ENCODE peak calls at places on chromosomes 4 and X, in five cellular contexts. One of them, this sample, is unnamed.

GRCh38 chrX:134933911-134934310 is 56.9 kb upstream of the SMIM10 start:
- DNase-seq in neural progenitor cell: no peak
- DNase-seq in heart right ventricle: peak; percentile 23
- DNase-seq in uterus: no peak
- DNase-seq in thoracic aorta: no peak
- DNase-seq in this sample: no peak

GRCh38 chrX:292900-293897 is 12.0 kb downstream of the PLCXD1 start:
- DNase-seq in thoracic aorta: no peak
- DNase-seq in neural progenitor cell: no peak
- DNase-seq in heart right ventricle: no peak
- DNase-seq in uterus: no peak
- DNase-seq in this sample: no peak

GRCh38 chr4:6287017-6287788 is 17.6 kb downstream of the WFS1 start:
- DNase-seq in thoracic aorta: no peak
- DNase-seq in heart right ventricle: no peak
- DNase-seq in uterus: no peak
- DNase-seq in neural progenitor cell: no peak
- DNase-seq in this sample: no peak

GRCh38 chrX:71184092-71184491 is 38.9 kb upstream of the GJB1 start:
- DNase-seq in thoracic aorta: no peak
- DNase-seq in uterus: no peak
- DNase-seq in neural progenitor cell: no peak
- DNase-seq in heart right ventricle: no peak
- DNase-seq in this sample: no peak

GRCh38 chr4:172362569-172362968 is 549.4 kb downstream of the GALNTL6 start:
- DNase-seq in thoracic aorta: no peak
- DNase-seq in neural progenitor cell: no peak
- DNase-seq in heart right ventricle: no peak
- DNase-seq in uterus: no peak
- DNase-seq in this sample: no peak

GRCh38 chr4:1043658-1044468 is 32.4 kb downstream of the FGFRL1 start:
- DNase-seq in thoracic aorta: peak; percentile 98
- DNase-seq in neural progenitor cell: peak; percentile 51
- DNase-seq in heart right ventricle: peak; percentile 76
- DNase-seq in uterus: peak; percentile 97
- DNase-seq in this sample: peak; percentile 99

GRCh38 chr4:8836664-8837171 is 34.9 kb downstream of the HMX1 start:
- DNase-seq in neural progenitor cell: no peak
- DNase-seq in thoracic aorta: no peak
- DNase-seq in uterus: no peak
- DNase-seq in heart right ventricle: no peak
- DNase-seq in this sample: peak; percentile 12

GRCh38 chrX:87045352-87045751 is 472.2 kb upstream of the KLHL4 start:
- DNase-seq in heart right ventricle: no peak
- DNase-seq in neural progenitor cell: no peak
- DNase-seq in uterus: no peak
- DNase-seq in thoracic aorta: no peak
- DNase-seq in this sample: no peak

GRCh38 chr4:139666735-139667266 is 1.2 kb downstream of the MGST2 start:
- DNase-seq in thoracic aorta: no peak
- DNase-seq in uterus: peak; percentile 55
- DNase-seq in neural progenitor cell: peak; percentile 19
- DNase-seq in heart right ventricle: peak; percentile 36
- DNase-seq in this sample: no peak

GRCh38 chrX:101191217-101191750 is 28.3 kb upstream of the DRP2 start:
- DNase-seq in neural progenitor cell: peak; percentile 77
- DNase-seq in uterus: peak; percentile 12
- DNase-seq in heart right ventricle: peak; percentile 3
- DNase-seq in thoracic aorta: no peak
- DNase-seq in this sample: peak; percentile 18

GRCh38 chr4:98284640-98285046 is 23.5 kb downstream of the RAP1GDS1 start:
- DNase-seq in thoracic aorta: no peak
- DNase-seq in uterus: no peak
- DNase-seq in neural progenitor cell: peak; percentile 59
- DNase-seq in heart right ventricle: no peak
- DNase-seq in this sample: no peak

GRCh38 chr4:74451214-74451661 is 6.3 kb downstream of the AREG start:
- DNase-seq in neural progenitor cell: no peak
- DNase-seq in thoracic aorta: no peak
- DNase-seq in heart right ventricle: no peak
- DNase-seq in uterus: no peak
- DNase-seq in this sample: no peak

GRCh38 chrX:24493740-24494543 is 28.9 kb downstream of the PDK3 start:
- DNase-seq in thoracic aorta: no peak
- DNase-seq in neural progenitor cell: no peak
- DNase-seq in heart right ventricle: no peak
- DNase-seq in uterus: no peak
- DNase-seq in this sample: no peak

GRCh38 chr4:65508169-65508568 is 162.1 kb downstream of the EPHA5 start:
- DNase-seq in neural progenitor cell: no peak
- DNase-seq in uterus: no peak
- DNase-seq in heart right ventricle: no peak
- DNase-seq in thoracic aorta: no peak
- DNase-seq in this sample: no peak

GRCh38 chr4:112747035-112747434 is 110.1 kb downstream of the LARP7 start:
- DNase-seq in heart right ventricle: no peak
- DNase-seq in thoracic aorta: no peak
- DNase-seq in neural progenitor cell: peak; percentile 82
- DNase-seq in uterus: no peak
- DNase-seq in this sample: no peak

GRCh38 chrX:65643786-65644111 is 23.7 kb upstream of the MSN start:
- DNase-seq in heart right ventricle: no peak
- DNase-seq in thoracic aorta: no peak
- DNase-seq in uterus: no peak
- DNase-seq in neural progenitor cell: no peak
- DNase-seq in this sample: no peak

GRCh38 chrX:131621650-131622049 is 77.8 kb downstream of the OR13H1 start:
- DNase-seq in uterus: no peak
- DNase-seq in neural progenitor cell: no peak
- DNase-seq in thoracic aorta: no peak
- DNase-seq in heart right ventricle: no peak
- DNase-seq in this sample: no peak

GRCh38 chr4:41448935-41449334 is 89.0 kb upstream of the LIMCH1 start:
- DNase-seq in uterus: peak; percentile 21
- DNase-seq in heart right ventricle: peak; percentile 63
- DNase-seq in thoracic aorta: no peak
- DNase-seq in neural progenitor cell: no peak
- DNase-seq in this sample: peak; percentile 28

GRCh38 chr4:189255636-189256035 is 685.0 kb upstream of the FRG1 start:
- DNase-seq in thoracic aorta: no peak
- DNase-seq in uterus: no peak
- DNase-seq in heart right ventricle: no peak
- DNase-seq in neural progenitor cell: no peak
- DNase-seq in this sample: no peak

GRCh38 chrX:24081661-24082154 is 27.0 kb downstream of the EIF2S3 start:
- DNase-seq in thoracic aorta: no peak
- DNase-seq in neural progenitor cell: peak; percentile 64
- DNase-seq in uterus: peak; percentile 25
- DNase-seq in heart right ventricle: peak; percentile 32
- DNase-seq in this sample: peak; percentile 71

DNA sequence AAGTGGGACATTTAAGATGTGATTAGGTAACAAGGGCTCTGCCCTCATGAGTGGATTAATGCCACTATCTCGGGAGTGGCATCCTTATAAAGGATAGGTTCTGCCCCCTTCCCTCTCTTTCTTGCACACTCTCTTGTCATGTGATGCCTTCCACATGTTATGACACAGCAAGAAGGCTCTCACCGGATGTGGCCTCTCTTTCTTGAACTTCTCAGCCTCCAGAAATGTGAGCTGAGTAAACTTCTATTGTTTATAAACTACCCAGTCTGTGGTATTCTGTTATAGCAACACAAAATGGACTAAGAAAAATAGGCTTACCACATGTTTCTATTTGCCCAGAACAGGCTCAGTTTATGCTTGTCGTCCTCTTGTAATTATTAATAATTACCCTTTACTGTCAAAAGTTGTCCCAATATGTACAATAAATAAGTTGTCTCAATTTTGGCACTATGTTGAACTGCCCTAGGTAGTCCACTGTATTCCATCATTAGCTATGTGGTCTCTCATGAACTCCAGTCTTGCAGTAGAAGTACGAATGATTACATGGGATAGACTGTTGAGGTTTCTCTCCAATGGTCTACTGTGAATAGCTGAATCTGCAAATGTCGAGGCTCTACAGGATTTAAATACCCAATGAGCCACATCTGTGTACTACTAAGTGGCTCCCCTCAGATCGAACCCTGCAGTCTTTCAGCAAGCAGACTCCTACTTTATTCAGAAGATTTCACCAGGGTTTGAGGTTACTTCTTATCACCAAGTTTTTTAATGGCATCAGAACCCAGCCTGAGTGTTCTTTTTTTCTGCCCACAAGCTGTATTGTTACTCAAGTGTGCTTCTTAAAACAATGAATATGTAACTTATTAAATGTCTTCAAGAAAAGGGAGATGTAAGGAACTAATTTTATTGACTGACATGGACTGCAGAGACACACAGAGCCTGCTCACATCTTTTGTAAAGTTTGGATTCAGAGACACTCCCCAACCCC is 102.0 kb upstream of the LEF1 start:
- DNase-seq in uterus: no peak
- DNase-seq in heart right ventricle: no peak
- DNase-seq in neural progenitor cell: no peak
- DNase-seq in thoracic aorta: no peak
- DNase-seq in this sample: no peak
- H3K4me3 ChIP-seq in uterus: no peak overlapping the region
- H3K4me3 ChIP-seq in heart right ventricle: no peak overlapping the region
- H3K4me3 ChIP-seq in neural progenitor cell: no peak overlapping the region
- H3K4me3 ChIP-seq in thoracic aorta: no peak overlapping the region
- H3K4me3 ChIP-seq in this sample: no peak overlapping the region

DNA sequence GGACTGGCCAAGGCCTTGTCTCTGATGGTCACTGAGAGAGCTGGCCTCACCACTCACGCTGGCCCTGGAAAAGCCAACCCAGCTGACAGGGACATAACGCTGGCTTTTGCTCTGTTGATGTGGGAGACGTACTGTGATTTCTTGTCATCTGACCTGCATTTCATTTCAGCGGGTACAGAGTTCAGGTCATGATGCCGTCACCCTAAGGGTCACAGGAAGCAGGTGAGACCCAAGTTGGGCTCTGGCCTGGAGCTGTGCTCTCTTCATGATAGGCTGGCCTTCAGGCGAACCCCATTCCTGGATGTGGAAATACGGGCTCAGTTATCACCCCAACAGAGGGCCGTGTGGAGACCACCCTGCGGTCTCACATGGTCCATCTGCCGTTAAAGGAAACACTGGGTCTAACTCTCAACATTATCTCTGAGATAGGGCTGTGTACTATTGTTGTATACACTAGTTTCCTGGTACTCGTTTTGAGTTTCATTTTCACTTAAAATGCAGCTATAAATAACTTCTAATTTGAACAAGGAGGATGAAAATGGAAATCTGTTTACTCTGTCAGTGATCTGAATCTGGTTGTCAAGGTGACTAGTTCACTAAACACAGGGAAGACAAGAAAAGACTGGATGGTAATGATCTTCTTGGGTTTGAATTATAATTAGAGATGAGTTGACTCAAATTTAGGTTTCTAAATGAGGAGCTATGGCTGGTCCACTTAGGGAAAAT is 89.1 kb downstream of the TBC1D9 start:
- DNase-seq in heart right ventricle: no peak
- DNase-seq in uterus: no peak
- DNase-seq in neural progenitor cell: no peak
- DNase-seq in thoracic aorta: no peak
- DNase-seq in this sample: no peak
- H3K27ac ChIP-seq in heart right ventricle: no peak overlapping the region
- H3K27ac ChIP-seq in uterus: no peak overlapping the region
- H3K27ac ChIP-seq in neural progenitor cell: no peak overlapping the region
- H3K27ac ChIP-seq in thoracic aorta: no peak overlapping the region
- H3K27ac ChIP-seq in this sample: no peak overlapping the region

DNA sequence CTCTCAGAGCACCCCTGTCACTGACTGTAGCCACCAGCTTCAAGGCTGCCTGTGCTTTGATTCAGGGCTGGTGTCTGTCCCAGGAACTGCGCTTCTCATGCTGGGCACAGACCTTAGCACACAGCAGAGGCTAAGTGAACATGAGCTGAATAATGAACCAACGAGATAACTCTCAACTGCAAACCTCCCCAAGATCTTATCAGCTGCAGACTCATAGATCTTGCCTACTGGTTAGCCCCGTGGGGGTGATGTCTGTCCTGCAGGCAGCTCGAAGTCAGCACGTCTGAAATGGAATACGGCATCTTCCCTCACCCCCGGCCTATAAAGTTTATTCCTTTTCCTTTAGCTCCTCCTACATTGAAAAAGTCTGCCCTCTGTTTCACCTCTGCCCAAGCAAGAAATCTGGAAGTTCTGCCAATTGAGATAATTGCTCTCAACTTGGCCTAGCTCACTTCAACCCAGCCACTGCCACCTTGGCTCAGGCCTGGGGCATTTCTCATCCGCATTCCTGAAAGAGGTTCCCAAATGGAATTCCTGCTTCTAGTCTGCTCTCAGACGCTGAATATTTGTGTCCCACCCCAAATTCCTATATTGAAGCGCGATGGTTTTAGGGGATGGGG is 73.7 kb downstream of the GATB start:
- DNase-seq in uterus: no peak
- DNase-seq in neural progenitor cell: no peak
- DNase-seq in thoracic aorta: no peak
- DNase-seq in heart right ventricle: no peak
- DNase-seq in this sample: no peak
- H3K4me1 ChIP-seq in uterus: peaks cover 12% of the 10 kb centered on the region
- H3K4me1 ChIP-seq in neural progenitor cell: peaks cover 24% of the 10 kb centered on the region
- H3K4me1 ChIP-seq in thoracic aorta: no peaks in the 10 kb centered on the region
- H3K4me1 ChIP-seq in heart right ventricle: peaks cover 74% of the 10 kb centered on the region
- H3K4me1 ChIP-seq in this sample: no peaks in the 10 kb centered on the region

GRCh38 chrX:149939271-149940014 is 1.2 kb upstream of the EOLA2 start:
- DNase-seq in thoracic aorta: peak; percentile 85
- DNase-seq in uterus: peak; percentile 97
- DNase-seq in neural progenitor cell: peak; percentile 95
- DNase-seq in heart right ventricle: peak; percentile 95
- DNase-seq in this sample: peak; percentile 93
- H3K4me3 ChIP-seq in thoracic aorta: peak overlapping the region; percentile 71
- H3K4me3 ChIP-seq in uterus: peak overlapping the region; percentile 33
- H3K4me3 ChIP-seq in neural progenitor cell: peak overlapping the region; percentile 57
- H3K4me3 ChIP-seq in heart right ventricle: peak overlapping the region; percentile 75
- H3K4me3 ChIP-seq in this sample: peak overlapping the region; percentile 58

GRCh38 chr4:184330008-184330400 is 112.3 kb upstream of the ENPP6 start:
- DNase-seq in thoracic aorta: no peak
- DNase-seq in heart right ventricle: no peak
- DNase-seq in neural progenitor cell: no peak
- DNase-seq in uterus: no peak
- DNase-seq in this sample: peak; percentile 77
- H3K27ac ChIP-seq in thoracic aorta: no peak overlapping the region
- H3K27ac ChIP-seq in heart right ventricle: no peak overlapping the region
- H3K27ac ChIP-seq in neural progenitor cell: no peak overlapping the region
- H3K27ac ChIP-seq in uterus: no peak overlapping the region
- H3K27ac ChIP-seq in this sample: no peak overlapping the region

GRCh38 chrX:113790987-113791386 is 792.9 kb upstream of the HTR2C start:
- DNase-seq in neural progenitor cell: no peak
- DNase-seq in thoracic aorta: no peak
- DNase-seq in uterus: no peak
- DNase-seq in heart right ventricle: no peak
- DNase-seq in this sample: no peak
- H3K4me1 ChIP-seq in neural progenitor cell: peaks cover 12% of the 10 kb centered on the region
- H3K4me1 ChIP-seq in thoracic aorta: no peaks in the 10 kb centered on the region
- H3K4me1 ChIP-seq in uterus: no peaks in the 10 kb centered on the region
- H3K4me1 ChIP-seq in heart right ventricle: no peaks in the 10 kb centered on the region
- H3K4me1 ChIP-seq in this sample: no peaks in the 10 kb centered on the region

This sample was measured in tibial artery.